ENCODE peak calls at places on chromosomes 6 and 20, in four cellular contexts. M is coronary artery, J is heart right ventricle, L is upper lobe of right lung. V is an unnamed sample.

GRCh38 chr20:32455901-32456701 is 98.0 kb downstream of the ASXL1 start:
- DNase-seq in M (no peak), J (no peak), L (no peak), V (no peak)

GRCh38 chr6:25052181-25052580 is 116.4 kb upstream of the RIPOR2 start:
- DNase-seq in M (no peak), J (no peak), L (no peak), V (no peak)

GRCh38 chr20:63011798-63012197 is 5.0 kb upstream of the BHLHE23 start:
- DNase-seq in M (no peak), J (no peak), L (no peak), V (no peak)

GRCh38 chr20:15507151-15507550 is 1066.1 kb downstream of the KIF16B start:
- DNase-seq in M (no peak), J (no peak), L (no peak), V (no peak)

GRCh38 chr20:57287007-57287810 is 20.8 kb upstream of the BMP7 start:
- DNase-seq in M (no peak), J (no peak), L (no peak), V (no peak)

GRCh38 chr6:100479180-100480035 is 14.7 kb upstream of the SIM1 start:
- DNase-seq in M (no peak), J (no peak), L (no peak), V (no peak)

GRCh38 chr20:16922834-16923233 is 174.7 kb downstream of the OTOR start:
- DNase-seq in M (no peak), J (no peak), L (no peak), V (no peak)

GRCh38 chr6:30518505-30518850 is 29.2 kb downstream of the HLA-E start:
- DNase-seq in M (no peak), J (no peak), L (no peak), V (no peak)

GRCh38 chr6:33670971-33671370 is 40.5 kb downstream of the UQCC2 start:
- DNase-seq in M (no peak), J (no peak), L (no peak), V (no peak)

GRCh38 chr6:8065519-8065911 is 1.3 kb upstream of the BLOC1S5 start:
- DNase-seq in M (no peak), J (no peak), L (no peak), V (peak)

GRCh38 chr6:27280064-27280539 is 32.0 kb downstream of the POM121L2 start:
- DNase-seq in M (no peak), J (no peak), L (no peak), V (no peak)

GRCh38 chr6:12138377-12138776 is 126.3 kb downstream of the HIVEP1 start:
- DNase-seq in M (no peak), J (no peak), L (no peak), V (no peak)

GRCh38 chr6:137165375-137166246 is 7.8 kb downstream of the IL22RA2 start:
- DNase-seq in M (no peak), J (peak), L (no peak), V (peak)
- TF ChIP-seq CTCF in M (no peak), J (peak), L (peak), V (peak)

DNA sequence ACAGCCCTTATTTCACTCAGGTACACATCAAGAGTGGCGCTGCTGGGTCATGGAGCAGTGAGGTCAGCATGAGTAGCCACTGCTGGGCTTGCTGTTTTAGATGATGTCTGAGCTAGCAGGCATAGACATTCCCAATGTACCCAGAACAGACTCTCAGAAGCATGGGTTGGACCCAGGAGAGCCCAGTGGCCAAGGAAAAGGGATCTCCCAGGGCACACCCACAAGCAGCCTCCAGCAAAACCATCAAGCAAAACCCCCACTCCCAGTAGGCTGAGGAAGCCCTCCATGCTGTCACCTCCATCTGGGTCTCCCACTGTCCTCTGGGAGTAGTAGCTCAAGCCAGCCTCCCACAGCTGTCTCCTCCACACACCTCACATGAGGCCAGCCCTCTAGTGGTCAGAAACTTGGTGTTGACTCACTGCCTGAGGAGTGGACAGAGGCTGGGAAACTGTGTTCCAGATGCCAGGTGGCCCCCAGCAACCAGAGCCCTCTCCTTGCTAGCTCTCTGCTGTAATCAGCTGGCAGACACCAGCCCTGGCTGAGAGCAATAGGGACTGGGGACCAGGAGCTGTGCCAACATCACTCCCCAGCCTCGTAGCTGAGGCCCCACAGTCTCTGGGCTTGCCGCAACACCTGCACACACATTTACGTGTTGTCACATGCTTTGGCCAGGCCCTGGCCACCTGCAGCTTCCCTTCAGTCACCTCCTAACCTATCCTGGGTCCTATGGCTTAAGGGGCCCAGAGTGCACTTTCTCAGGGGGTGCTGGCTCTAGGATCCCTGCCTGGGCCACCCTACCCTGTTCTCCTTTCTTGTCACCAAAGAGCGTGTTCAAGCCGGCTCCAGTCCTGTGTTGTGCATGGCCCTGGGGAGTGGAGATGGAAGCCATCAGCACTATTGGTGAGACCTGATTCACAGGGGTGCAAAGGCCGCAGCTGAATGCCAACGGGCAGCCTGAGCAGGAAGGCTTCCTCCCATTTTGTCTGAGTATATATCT is 1.9 kb upstream of the AP5S1 start:
- DNase-seq in M (no peak), J (no peak), L (no peak), V (peak)
- TF ChIP-seq CTCF in M (peak), J (peak), L (peak), V (peak)

GRCh38 chr6:105094133-105094640 is 85.6 kb downstream of the POPDC3 start:
- DNase-seq in M (no peak), J (no peak), L (no peak), V (no peak)
- TF ChIP-seq CTCF in M (no peak), J (no peak), L (no peak), V (no peak)

DNA sequence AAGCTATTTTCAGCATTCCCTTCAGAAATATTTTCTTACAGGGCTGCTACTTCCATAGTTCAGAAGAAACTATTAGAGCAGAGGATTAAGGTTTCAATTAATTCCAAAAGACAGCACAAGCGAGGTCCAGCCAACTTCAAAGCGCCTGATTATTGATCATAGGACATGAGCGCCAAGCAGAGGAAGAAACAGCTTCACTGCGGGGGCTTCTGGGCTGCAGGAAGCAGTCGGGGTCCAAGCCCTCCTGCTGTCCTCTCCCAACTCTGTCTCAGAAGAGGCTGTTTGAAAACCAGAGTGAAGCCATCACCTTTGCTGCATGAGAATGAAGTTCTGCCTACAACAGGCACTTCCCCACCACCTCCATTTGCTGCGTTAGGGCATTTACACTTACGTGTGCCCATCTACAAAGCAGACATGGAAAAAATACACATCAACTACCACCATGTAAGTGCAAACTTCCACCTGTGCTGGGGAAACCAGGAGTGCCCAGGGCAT is 23.9 kb downstream of the SUMO4 start:
- DNase-seq in M (no peak), J (no peak), L (no peak), V (no peak)
- TF ChIP-seq CTCF in M (no peak), J (no peak), L (no peak), V (no peak)

DNA sequence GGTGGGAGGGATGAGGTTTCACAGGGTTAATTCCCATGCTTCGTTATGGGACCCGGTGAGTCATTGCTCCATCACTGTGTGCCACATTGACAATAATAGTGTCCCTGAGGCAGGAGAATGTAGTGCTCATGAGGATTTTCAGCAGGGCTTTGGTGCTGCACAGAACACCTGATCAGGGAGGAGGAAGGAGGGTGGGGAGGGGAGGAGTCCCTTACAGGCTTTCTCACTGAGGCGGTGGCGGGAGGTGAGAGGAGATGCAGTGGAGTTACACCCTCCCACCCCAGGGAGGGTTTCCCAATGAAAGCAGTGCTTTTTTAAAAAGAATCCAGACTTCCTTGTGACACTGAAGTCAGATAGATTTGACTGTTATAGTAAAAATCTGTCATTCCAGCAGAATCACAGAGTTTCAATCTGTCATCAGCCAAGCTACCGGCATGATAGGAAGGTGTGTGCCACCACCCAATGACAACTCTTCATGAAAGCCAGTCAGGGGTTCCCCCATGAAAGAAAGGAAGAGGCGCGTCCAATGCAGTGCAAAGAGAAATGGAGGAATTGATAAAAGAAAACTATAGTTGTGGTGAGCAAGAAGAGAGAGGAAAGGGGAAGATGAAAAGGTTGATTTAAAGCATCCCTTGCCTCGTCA is 144.8 kb downstream of the TBC1D7 start:
- DNase-seq in M (no peak), J (no peak), L (no peak), V (no peak)
- TF ChIP-seq CTCF in M (no peak), J (no peak), L (no peak), V (no peak)